ENCODE peak calls at places on chromosomes 16 and 17, in seven cellular contexts. H is fibroblast of pulmonary artery; B is AG04449; G is CD8-positive, alpha-beta memory T cell; L is uterus; P is choroid plexus epithelial cell; T is lower leg skin. X is an unnamed sample.

GRCh38 chr16:66295761-66296546 is 70.5 kb upstream of the CDH5 start:
- DNase-seq in P (no peak), B (no peak), H (no peak), T (peak), G (no peak), L (no peak), X (no peak)

GRCh38 chr16:1125471-1125870 is 27.4 kb upstream of the CACNA1H start:
- DNase-seq in P (peak), T (no peak), B (no peak), L (no peak), H (peak), G (no peak), X (no peak)

GRCh38 chr17:57166803-57167202 is 81.8 kb downstream of the AKAP1 start:
- DNase-seq in H (no peak), P (no peak), G (no peak), B (no peak), T (peak), L (no peak), X (no peak)

GRCh38 chr16:85778873-85779272 is 20.5 kb downstream of the EMC8 start:
- DNase-seq in H (no peak), P (no peak), G (no peak), B (no peak), L (no peak), T (no peak), X (no peak)

GRCh38 chr17:75152971-75153853 is 1.1 kb downstream of the JPT1 start:
- DNase-seq in B (no peak), P (peak), G (no peak), H (peak), L (no peak), T (no peak), X (no peak)

GRCh38 chr17:39235555-39236221 is 9.9 kb upstream of the STAC2 start:
- DNase-seq in H (peak), L (no peak), T (no peak), G (peak), P (peak), B (no peak), X (peak)

GRCh38 chr16:52549011-52549692 is 2.2 kb upstream of the TOX3 start:
- DNase-seq in T (no peak), L (no peak), H (peak), B (no peak), P (peak), G (no peak), X (no peak)

GRCh38 chr16:51392651-51393187 is 241.6 kb upstream of the SALL1 start:
- DNase-seq in P (peak), G (no peak), L (peak), T (peak), B (peak), H (peak), X (no peak)

GRCh38 chr17:17533901-17534441 is 37.8 kb upstream of the RASD1 start:
- DNase-seq in L (no peak), T (no peak), P (no peak), H (no peak), G (no peak), B (no peak), X (no peak)

GRCh38 chr17:49315974-49316570 is 46.0 kb downstream of the ZNF652 start:
- DNase-seq in H (no peak), G (no peak), P (no peak), L (no peak), B (no peak), T (no peak), X (no peak)

GRCh38 chr17:46108120-46108519 is 85.1 kb downstream of the KANSL1 start:
- DNase-seq in B (no peak), T (no peak), L (no peak), P (no peak), G (no peak), H (no peak), X (no peak)

GRCh38 chr16:30000768-30001631 is 5.0 kb downstream of the INO80E start:
- DNase-seq in B (no peak), T (no peak), H (no peak), G (no peak), L (no peak), P (no peak), X (no peak)
- H3K4me3 ChIP-seq in B (no peak), T (no peak), H (no peak), G (no peak), L (no peak), P (no peak), X (no peak)

GRCh38 chr17:56076980-56077379 is 76.3 kb upstream of the ANKFN1 start:
- DNase-seq in G (no peak), P (no peak), T (no peak), B (no peak), H (no peak), L (no peak), X (no peak)
- H3K4me3 ChIP-seq in G (no peak), P (no peak), T (no peak), B (no peak), H (no peak), L (no peak), X (no peak)

DNA sequence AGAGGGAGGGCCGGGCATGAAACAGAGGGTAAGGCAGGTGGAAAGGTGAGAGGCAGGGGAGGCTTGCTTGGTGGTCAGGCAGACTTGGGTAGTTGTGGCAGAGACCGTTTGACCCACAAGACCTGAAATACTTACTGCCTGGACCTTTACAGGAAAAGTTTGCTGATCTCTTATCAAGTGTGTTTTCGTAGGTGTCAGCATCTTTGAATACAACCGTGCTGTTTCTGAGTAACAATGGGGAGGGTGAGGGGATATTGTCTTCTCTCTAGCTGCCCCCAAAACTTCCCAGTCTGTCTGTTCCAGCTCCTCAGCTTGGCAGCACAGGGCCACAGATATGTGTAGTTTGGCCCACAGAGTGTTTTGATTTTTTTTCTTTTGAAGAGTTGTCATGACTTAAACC is 212.5 kb upstream of the MPHOSPH6 start:
- DNase-seq in T (no peak), P (no peak), H (no peak), L (no peak), B (no peak), G (no peak), X (no peak)
- H3K4me3 ChIP-seq in T (no peak), P (no peak), H (no peak), L (no peak), B (no peak), G (no peak), X (no peak)

GRCh38 chr17:80453126-80453979 is 23.1 kb downstream of the NPTX1 start:
- DNase-seq in H (no peak), B (no peak), G (no peak), L (no peak), P (no peak), T (no peak), X (no peak)
- H3K4me3 ChIP-seq in H (peak), B (peak), G (no peak), L (no peak), P (no peak), T (no peak), X (no peak)

GRCh38 chr16:68251812-68252211 is 6.6 kb downstream of the PLA2G15 start:
- DNase-seq in B (no peak), L (no peak), T (no peak), G (no peak), H (no peak), P (no peak), X (no peak)
- H3K4me3 ChIP-seq in B (no peak), L (no peak), T (no peak), G (no peak), H (no peak), P (no peak), X (no peak)

DNA sequence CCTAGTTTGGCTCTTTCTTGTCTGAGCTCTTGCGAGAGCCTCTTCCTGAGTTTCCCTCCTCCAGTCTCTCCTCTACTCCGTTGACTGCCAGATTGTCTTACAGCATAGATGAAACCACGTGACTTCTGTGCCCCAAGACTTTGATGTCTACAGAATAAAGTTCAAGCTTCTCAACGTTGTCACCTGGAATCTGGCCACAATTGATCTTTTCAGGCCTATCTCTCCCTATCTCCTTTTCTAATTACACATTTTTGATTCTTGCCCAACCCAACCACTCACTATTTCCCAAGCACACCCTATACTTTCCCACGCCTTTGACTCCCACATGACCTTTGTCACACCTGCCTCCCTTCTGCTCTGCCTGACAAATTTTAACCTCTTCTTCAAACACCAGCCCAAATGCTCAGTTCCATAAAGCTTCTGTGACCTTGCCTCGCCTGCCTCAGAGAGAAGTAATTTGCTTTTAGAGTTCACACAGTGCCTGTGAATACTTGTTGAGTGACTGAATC is 52.4 kb upstream of the PMFBP1 start:
- DNase-seq in G (no peak), P (no peak), L (no peak), B (no peak), T (no peak), H (no peak), X (no peak)
- H3K4me3 ChIP-seq in G (no peak), P (no peak), L (no peak), B (no peak), T (no peak), H (no peak), X (no peak)